ENCODE peak calls at places on chromosomes 3 and 15, in four cellular contexts. E is psoas muscle, C is PC-3, R is breast epithelium. D is an unnamed sample.
A peak's percentile ranks its signal among the peaks of the same experiment; 100 is the strongest.

GRCh38 chr3:191813245-191813644 is 352.3 kb downstream of the PYDC2 start:
- DNase-seq in R (no peak), C (no peak), E (no peak), D (no peak)

GRCh38 chr3:138281561-138281960 is 48.1 kb downstream of the NME9 start:
- DNase-seq in R (no peak), E (no peak), C (no peak), D (no peak)

GRCh38 chr15:98382139-98382538 is 266.2 kb upstream of the IGF1R start:
- DNase-seq in E (no peak), C (no peak), R (no peak), D (no peak)

GRCh38 chr3:46442591-46443530 is 21.8 kb downstream of the LTF start:
- DNase-seq in E (no peak), R (no peak), C (no peak), D (no peak)

GRCh38 chr15:60421544-60421943 is 23.8 kb upstream of the ANXA2 start:
- DNase-seq in R (no peak), E (no peak), C (peak; percentile 86), D (no peak)

GRCh38 chr3:151838574-151839312 is 24.8 kb downstream of the AADAC start:
- DNase-seq in E (no peak), C (peak; percentile 88), R (no peak), D (no peak)

GRCh38 chr15:87362531-87362930 is 894.0 kb downstream of the NTRK3 start:
- DNase-seq in R (no peak), C (peak; percentile 35), E (no peak), D (no peak)

GRCh38 chr15:31545257-31545656 is 218.6 kb downstream of the KLF13 start:
- DNase-seq in E (no peak), C (no peak), R (no peak), D (no peak)

GRCh38 chr3:115100172-115100571 is 46.9 kb downstream of the ZBTB20 start:
- DNase-seq in R (no peak), C (peak; percentile 22), E (no peak), D (peak; percentile 41)

GRCh38 chr15:42010434-42010833 is 10.4 kb downstream of the PLA2G4E start:
- DNase-seq in C (peak; percentile 67), E (no peak), R (no peak), D (no peak)

GRCh38 chr15:100880139-100880896 is 687 bp downstream of the ALDH1A3 start:
- DNase-seq in E (no peak), C (no peak), R (no peak), D (no peak)

GRCh38 chr3:178498866-178499265 is 37.4 kb upstream of the KCNMB2 start:
- DNase-seq in R (no peak), C (no peak), E (no peak), D (no peak)

GRCh38 chr3:184672972-184673875 is 38.6 kb downstream of the MAGEF1 start:
- DNase-seq in C (no peak), E (no peak), R (no peak), D (no peak)

GRCh38 chr3:98022978-98023820 is 11.9 kb downstream of the GABRR3 start:
- DNase-seq in R (peak; percentile 92), C (peak; percentile 88), E (peak; percentile 93), D (peak; percentile 100)

GRCh38 chr3:172735014-172735413 is 15.5 kb upstream of the ECT2 start:
- DNase-seq in C (no peak), R (no peak), E (no peak), D (no peak)

GRCh38 chr15:90863987-90864386 is 4.4 kb upstream of the FURIN start:
- DNase-seq in R (no peak), E (no peak), C (no peak), D (no peak)

GRCh38 chr3:31240466-31240865 is 292.3 kb upstream of the STT3B start:
- DNase-seq in E (no peak), C (no peak), R (no peak), D (no peak)

GRCh38 chr3:25428003-25428861 is at the start of gene RARB:
- DNase-seq in E (peak; percentile 67), C (no peak), R (peak; percentile 64), D (peak; percentile 65)

GRCh38 chr15:29528276-29528675 is 258.7 kb upstream of the NSMCE3 start:
- DNase-seq in E (no peak), R (no peak), C (no peak), D (no peak)

GRCh38 chr3:195739561-195740111 is 18.9 kb downstream of the MUC20 start:
- DNase-seq in E (no peak), C (no peak), R (no peak), D (no peak)

GRCh38 chr3:159158213-159158612 is 356.4 kb downstream of the MFSD1 start:
- DNase-seq in C (peak; percentile 95), R (no peak), E (no peak), D (no peak)

GRCh38 chr15:72306211-72306785 is 13.7 kb downstream of the CELF6 start:
- DNase-seq in E (no peak), R (no peak), C (no peak), D (no peak)

GRCh38 chr3:58419782-58420512 is 13.7 kb downstream of the PDHB start:
- DNase-seq in E (peak; percentile 79), C (peak; percentile 78), R (no peak), D (no peak)

GRCh38 chr15:57654136-57654845 is 52.2 kb upstream of the POLR2M start:
- DNase-seq in R (no peak), E (no peak), C (no peak), D (no peak)

GRCh38 chr3:36597422-36597821 is 166.9 kb downstream of the DCLK3 start:
- DNase-seq in C (peak; percentile 75), R (no peak), E (no peak), D (no peak)

GRCh38 chr15:75687486-75688277 is 25.0 kb downstream of the CSPG4 start:
- DNase-seq in E (no peak), R (no peak), C (no peak), D (no peak)

GRCh38 chr3:178297204-178297603 is 239.0 kb upstream of the KCNMB2 start:
- DNase-seq in E (no peak), C (no peak), R (no peak), D (no peak)

GRCh38 chr3:46883252-46884185 is 6.0 kb downstream of the PTH1R start:
- DNase-seq in E (no peak), R (no peak), C (no peak), D (no peak)

GRCh38 chr3:46943237-46944187 is 33.0 kb downstream of the CCDC12 start:
- DNase-seq in R (no peak), C (peak; percentile 83), E (no peak), D (no peak)

GRCh38 chr3:166199491-166199890 is 362.3 kb upstream of the BCHE start:
- DNase-seq in C (no peak), E (no peak), R (no peak), D (no peak)

GRCh38 chr3:182644800-182645433 is 148.4 kb upstream of the ATP11B start:
- DNase-seq in E (no peak), C (no peak), R (no peak), D (no peak)

GRCh38 chr3:175386630-175387029 is 527.5 kb downstream of the NAALADL2 start:
- DNase-seq in R (no peak), E (no peak), C (peak; percentile 84), D (no peak)

GRCh38 chr3:71026634-71027578 is 556.6 kb downstream of the FOXP1 start:
- DNase-seq in E (no peak), R (no peak), C (peak; percentile 73), D (no peak)

GRCh38 chr15:44585633-44586032 is 48.7 kb downstream of the EIF3J start:
- DNase-seq in R (no peak), E (no peak), C (no peak), D (no peak)

GRCh38 chr3:48684480-48685143 is 1.1 kb downstream of the NCKIPSD start:
- DNase-seq in R (no peak), C (no peak), E (no peak), D (no peak)

GRCh38 chr15:52257734-52258062 is 37.9 kb downstream of the MYO5C start:
- DNase-seq in E (peak; percentile 64), C (no peak), R (no peak), D (no peak)

GRCh38 chr3:39065197-39065596 is 13.4 kb downstream of the WDR48 start:
- DNase-seq in R (no peak), C (peak; percentile 47), E (no peak), D (no peak)

GRCh38 chr3:123773681-123774431 is 110.3 kb downstream of the MYLK start:
- DNase-seq in E (no peak), C (no peak), R (no peak), D (no peak)

GRCh38 chr15:40789999-40790398 is 16.9 kb upstream of the ZFYVE19 start:
- DNase-seq in R (no peak), C (no peak), E (peak; percentile 28), D (no peak)
- H3K27ac ChIP-seq in R (peak overlapping the region; percentile 89), C (no peak overlapping the region), E (peak overlapping the region; percentile 58), D (no peak overlapping the region)

GRCh38 chr3:64266065-64266874 is 41.0 kb upstream of the PRICKLE2 start:
- DNase-seq in C (peak; percentile 56), R (no peak), E (no peak), D (no peak)

GRCh38 chr3:64266983-64267382 is 41.7 kb upstream of the PRICKLE2 start:
- DNase-seq in R (no peak), E (no peak), C (no peak), D (no peak)

GRCh38 chr3:64268926-64269325 is 43.7 kb upstream of the PRICKLE2 start:
- DNase-seq in R (no peak), C (no peak), E (no peak), D (no peak)

GRCh38 chr3:64270143-64270542 is 44.9 kb upstream of the PRICKLE2 start:
- DNase-seq in C (no peak), R (no peak), E (no peak), D (no peak)

DNA sequence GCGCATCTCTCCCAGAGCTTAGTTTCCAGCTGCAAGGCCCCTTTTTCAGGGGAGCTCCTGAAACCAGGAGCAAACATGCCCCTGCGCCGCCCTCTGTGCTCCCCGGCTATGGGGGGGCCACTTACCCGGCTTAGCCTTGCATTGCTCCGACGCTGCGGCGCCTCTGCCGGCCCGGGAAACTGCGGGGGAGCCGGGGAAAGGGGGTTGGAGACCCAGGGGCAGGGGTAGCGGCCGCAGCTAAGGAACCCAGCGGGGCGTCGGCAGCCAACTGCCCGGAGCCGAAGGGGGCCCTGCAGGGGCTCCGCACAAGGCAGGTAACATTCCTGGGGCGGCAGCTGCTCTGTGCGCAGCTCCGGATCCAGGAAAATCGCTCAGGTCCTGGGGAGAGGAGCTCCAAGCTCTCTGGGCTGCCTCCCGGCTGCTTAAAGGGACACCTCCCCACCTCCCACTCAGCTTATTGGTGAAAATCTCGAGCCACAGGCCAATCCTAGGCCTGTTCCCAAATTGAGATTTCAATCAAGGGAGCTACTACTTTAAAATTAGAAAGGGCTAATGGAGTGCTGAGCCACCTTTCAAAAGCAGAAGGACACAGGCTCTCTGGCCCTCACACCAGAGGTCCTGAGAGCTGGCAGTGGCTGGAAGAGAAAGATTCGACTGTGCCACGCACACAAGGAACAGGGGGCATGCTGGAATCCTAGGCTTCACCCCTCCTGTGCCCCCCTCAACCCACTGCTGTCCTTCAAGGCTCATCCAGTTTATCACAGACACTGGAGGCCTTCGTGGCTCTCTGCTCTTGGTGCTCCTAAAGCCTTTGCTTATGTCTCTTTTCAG is 42.7 kb upstream of the PRICKLE2 start:
- DNase-seq in C (no peak), R (no peak), E (peak; percentile 76), D (peak; percentile 59)
- H3K4me3 ChIP-seq in C (no peak overlapping the region), R (peak overlapping the region; percentile 91), E (peak overlapping the region; percentile 68), D (peak overlapping the region; percentile 26)

DNA sequence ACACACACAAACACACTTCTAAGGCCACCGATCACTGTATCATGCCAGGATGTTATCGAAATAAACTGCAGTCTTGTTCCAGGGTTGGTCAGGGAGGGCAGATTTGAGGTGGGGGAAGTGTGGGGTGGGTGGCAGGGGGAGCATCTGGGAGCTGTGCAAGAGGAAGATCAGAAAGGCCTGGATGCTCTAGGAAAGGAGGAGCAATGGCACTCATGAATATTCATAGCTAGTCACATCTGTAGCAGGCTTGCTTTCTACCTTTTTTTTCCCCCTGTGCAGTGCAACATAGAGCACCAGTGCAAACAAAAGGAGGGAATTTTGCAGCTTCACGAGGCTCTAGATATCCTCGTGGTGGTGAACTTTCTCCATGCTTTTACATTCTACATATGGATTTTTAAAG is 84.9 kb downstream of the MEIS2 start:
- DNase-seq in R (no peak), E (no peak), C (no peak), D (no peak)
- H3K27ac ChIP-seq in R (no peak overlapping the region), E (no peak overlapping the region), C (no peak overlapping the region), D (no peak overlapping the region)

GRCh38 chr15:82039871-82040270 is 5.9 kb downstream of the MEX3B start:
- DNase-seq in E (no peak), C (no peak), R (no peak), D (no peak)
- H3K4me3 ChIP-seq in E (no peak overlapping the region), C (no peak overlapping the region), R (no peak overlapping the region), D (no peak overlapping the region)